ENCODE peak calls at places on chromosome 1, in six cellular contexts. One of them, this sample, is unnamed.

GRCh38 chr1:23638786-23639241 is 52.8 kb upstream of the RPL11 start:
- DNase-seq in GM12865: no peak
- DNase-seq in body of pancreas: no peak
- DNase-seq in IMR-90: peak
- DNase-seq in AG10803: no peak
- DNase-seq in cardiac muscle cell: peak
- DNase-seq in this sample: no peak

GRCh38 chr1:220775238-220775853 is 11.4 kb upstream of the MTARC1 start:
- DNase-seq in body of pancreas: peak
- DNase-seq in AG10803: peak
- DNase-seq in cardiac muscle cell: peak
- DNase-seq in GM12865: peak
- DNase-seq in IMR-90: no peak
- DNase-seq in this sample: no peak

GRCh38 chr1:67987046-67987799 is 63.2 kb downstream of the DIRAS3 start:
- DNase-seq in IMR-90: peak
- DNase-seq in GM12865: no peak
- DNase-seq in body of pancreas: no peak
- DNase-seq in cardiac muscle cell: peak
- DNase-seq in AG10803: peak
- DNase-seq in this sample: no peak

GRCh38 chr1:212035835-212036605 is 472 bp downstream of the DTL start:
- DNase-seq in AG10803: no peak
- DNase-seq in body of pancreas: no peak
- DNase-seq in GM12865: peak
- DNase-seq in IMR-90: no peak
- DNase-seq in cardiac muscle cell: no peak
- DNase-seq in this sample: no peak

GRCh38 chr1:159040206-159040605 is 30.5 kb downstream of the IFI16 start:
- DNase-seq in GM12865: no peak
- DNase-seq in AG10803: peak
- DNase-seq in cardiac muscle cell: peak
- DNase-seq in body of pancreas: no peak
- DNase-seq in IMR-90: peak
- DNase-seq in this sample: no peak

GRCh38 chr1:240877605-240878004 is 265.6 kb upstream of the GREM2 start:
- DNase-seq in IMR-90: no peak
- DNase-seq in AG10803: no peak
- DNase-seq in body of pancreas: no peak
- DNase-seq in cardiac muscle cell: no peak
- DNase-seq in GM12865: no peak
- DNase-seq in this sample: no peak

GRCh38 chr1:244735404-244735803 is 82.5 kb downstream of the DESI2 start:
- DNase-seq in AG10803: peak
- DNase-seq in body of pancreas: no peak
- DNase-seq in IMR-90: peak
- DNase-seq in cardiac muscle cell: no peak
- DNase-seq in GM12865: peak
- DNase-seq in this sample: no peak

GRCh38 chr1:172220376-172220775 is 200.1 kb upstream of the C1orf105 start:
- DNase-seq in body of pancreas: no peak
- DNase-seq in AG10803: no peak
- DNase-seq in GM12865: no peak
- DNase-seq in cardiac muscle cell: no peak
- DNase-seq in IMR-90: no peak
- DNase-seq in this sample: no peak

GRCh38 chr1:190178827-190179226 is 298.8 kb downstream of the BRINP3 start:
- DNase-seq in AG10803: no peak
- DNase-seq in IMR-90: no peak
- DNase-seq in body of pancreas: no peak
- DNase-seq in GM12865: no peak
- DNase-seq in cardiac muscle cell: no peak
- DNase-seq in this sample: no peak

GRCh38 chr1:81109038-81109437 is 691.7 kb upstream of the ADGRL2 start:
- DNase-seq in AG10803: no peak
- DNase-seq in GM12865: no peak
- DNase-seq in body of pancreas: no peak
- DNase-seq in cardiac muscle cell: no peak
- DNase-seq in IMR-90: no peak
- DNase-seq in this sample: no peak

GRCh38 chr1:106619080-106619826 is 437.2 kb upstream of the PRMT6 start:
- DNase-seq in body of pancreas: no peak
- DNase-seq in IMR-90: no peak
- DNase-seq in cardiac muscle cell: no peak
- DNase-seq in GM12865: no peak
- DNase-seq in AG10803: no peak
- DNase-seq in this sample: peak

GRCh38 chr1:6235302-6235680 is 473 bp downstream of the ICMT start:
- DNase-seq in AG10803: no peak
- DNase-seq in GM12865: peak
- DNase-seq in IMR-90: no peak
- DNase-seq in body of pancreas: no peak
- DNase-seq in cardiac muscle cell: no peak
- DNase-seq in this sample: peak

GRCh38 chr1:22030057-22030456 is 22.5 kb upstream of the CDC42 start:
- DNase-seq in body of pancreas: no peak
- DNase-seq in GM12865: no peak
- DNase-seq in cardiac muscle cell: no peak
- DNase-seq in IMR-90: no peak
- DNase-seq in AG10803: no peak
- DNase-seq in this sample: no peak

GRCh38 chr1:190373705-190374336 is 103.8 kb downstream of the BRINP3 start:
- DNase-seq in IMR-90: peak
- DNase-seq in AG10803: no peak
- DNase-seq in cardiac muscle cell: peak
- DNase-seq in GM12865: peak
- DNase-seq in body of pancreas: no peak
- DNase-seq in this sample: no peak

GRCh38 chr1:156233421-156234127 is 8.4 kb upstream of the BGLAP start:
- DNase-seq in GM12865: no peak
- DNase-seq in IMR-90: peak
- DNase-seq in cardiac muscle cell: peak
- DNase-seq in AG10803: peak
- DNase-seq in body of pancreas: no peak
- DNase-seq in this sample: no peak

GRCh38 chr1:228165372-228166169 is at the start of gene IBA57:
- DNase-seq in AG10803: peak
- DNase-seq in IMR-90: peak
- DNase-seq in cardiac muscle cell: peak
- DNase-seq in GM12865: peak
- DNase-seq in body of pancreas: peak
- DNase-seq in this sample: peak

GRCh38 chr1:31377361-31377863 is 4.5 kb upstream of the FABP3 start:
- DNase-seq in GM12865: no peak
- DNase-seq in body of pancreas: no peak
- DNase-seq in AG10803: no peak
- DNase-seq in cardiac muscle cell: no peak
- DNase-seq in IMR-90: no peak
- DNase-seq in this sample: no peak

GRCh38 chr1:89068291-89068690 is 3.3 kb upstream of the GBP1 start:
- DNase-seq in GM12865: no peak
- DNase-seq in body of pancreas: no peak
- DNase-seq in AG10803: peak
- DNase-seq in IMR-90: peak
- DNase-seq in cardiac muscle cell: peak
- DNase-seq in this sample: peak

GRCh38 chr1:91502882-91503184 is 2.2 kb downstream of the CDC7 start:
- DNase-seq in GM12865: peak
- DNase-seq in cardiac muscle cell: peak
- DNase-seq in IMR-90: peak
- DNase-seq in AG10803: peak
- DNase-seq in body of pancreas: no peak
- DNase-seq in this sample: no peak

GRCh38 chr1:243230914-243231313 is 24.2 kb downstream of the CEP170 start:
- DNase-seq in cardiac muscle cell: peak
- DNase-seq in body of pancreas: no peak
- DNase-seq in AG10803: peak
- DNase-seq in GM12865: no peak
- DNase-seq in IMR-90: peak
- DNase-seq in this sample: no peak

GRCh38 chr1:186315585-186315984 is 59.5 kb downstream of the TPR start:
- DNase-seq in cardiac muscle cell: no peak
- DNase-seq in IMR-90: no peak
- DNase-seq in body of pancreas: no peak
- DNase-seq in AG10803: no peak
- DNase-seq in GM12865: no peak
- DNase-seq in this sample: no peak

GRCh38 chr1:12063141-12064072 is at the start of gene TNFRSF8:
- DNase-seq in cardiac muscle cell: peak
- DNase-seq in AG10803: no peak
- DNase-seq in body of pancreas: no peak
- DNase-seq in IMR-90: peak
- DNase-seq in GM12865: peak
- DNase-seq in this sample: no peak

GRCh38 chr1:7046314-7046713 is 261.1 kb downstream of the CAMTA1 start:
- DNase-seq in GM12865: no peak
- DNase-seq in cardiac muscle cell: peak
- DNase-seq in AG10803: peak
- DNase-seq in body of pancreas: peak
- DNase-seq in IMR-90: peak
- DNase-seq in this sample: no peak

GRCh38 chr1:85609976-85610375 is 29.4 kb downstream of the CCN1 start:
- DNase-seq in AG10803: no peak
- DNase-seq in body of pancreas: no peak
- DNase-seq in IMR-90: no peak
- DNase-seq in GM12865: no peak
- DNase-seq in cardiac muscle cell: no peak
- DNase-seq in this sample: no peak

DNA sequence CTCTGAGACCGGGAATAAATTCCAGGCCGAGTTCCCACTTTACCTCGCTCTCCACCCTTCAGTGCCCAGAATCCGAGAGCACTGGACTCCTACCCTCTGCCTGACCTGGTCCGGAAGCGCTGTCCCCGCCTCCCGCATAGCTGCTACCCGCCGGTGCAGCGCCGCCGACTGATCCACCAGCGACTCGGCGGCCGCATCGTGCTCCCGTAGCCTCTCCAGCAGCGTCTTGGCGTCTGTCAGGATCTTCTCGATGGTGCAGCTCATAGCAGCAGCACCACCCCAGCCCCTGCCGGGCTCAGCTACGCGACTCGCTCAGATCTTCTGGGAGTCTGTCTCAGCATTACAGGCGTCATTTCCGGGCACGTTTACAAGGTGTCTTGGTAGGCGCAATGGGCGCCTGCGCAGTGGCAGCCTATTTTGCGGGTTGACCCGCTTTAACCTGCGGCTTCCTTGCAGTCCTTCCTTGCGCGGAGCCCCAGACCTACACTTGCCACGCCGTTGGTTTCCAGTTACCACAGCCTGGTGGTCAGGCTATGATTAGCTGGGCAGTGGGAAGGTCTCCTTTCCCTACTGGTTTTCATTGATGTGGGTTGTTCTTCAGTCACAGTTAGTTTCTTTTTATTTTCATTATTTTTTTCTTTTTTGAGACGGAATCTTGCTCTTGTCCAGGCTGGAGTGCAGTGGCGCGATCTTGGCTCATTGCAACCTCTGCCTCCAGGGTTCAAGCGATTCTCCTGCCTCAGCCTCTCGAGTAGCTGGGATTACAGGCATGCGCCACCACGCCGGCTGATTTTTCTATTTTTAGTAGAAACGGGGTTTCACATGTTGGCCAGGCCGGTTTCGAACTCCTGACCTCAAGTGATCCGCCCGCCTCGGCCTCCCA is at the start of gene SIKE1:
- DNase-seq in IMR-90: peak
- DNase-seq in GM12865: peak
- DNase-seq in AG10803: peak
- DNase-seq in cardiac muscle cell: peak
- DNase-seq in body of pancreas: peak
- DNase-seq in this sample: peak
- TF ChIP-seq CTCF in IMR-90: no peak
- TF ChIP-seq CTCF in GM12865: no peak
- TF ChIP-seq CTCF in AG10803: peak
- TF ChIP-seq CTCF in cardiac muscle cell: peak
- TF ChIP-seq CTCF in body of pancreas: no peak
- TF ChIP-seq CTCF in this sample: peak

DNA sequence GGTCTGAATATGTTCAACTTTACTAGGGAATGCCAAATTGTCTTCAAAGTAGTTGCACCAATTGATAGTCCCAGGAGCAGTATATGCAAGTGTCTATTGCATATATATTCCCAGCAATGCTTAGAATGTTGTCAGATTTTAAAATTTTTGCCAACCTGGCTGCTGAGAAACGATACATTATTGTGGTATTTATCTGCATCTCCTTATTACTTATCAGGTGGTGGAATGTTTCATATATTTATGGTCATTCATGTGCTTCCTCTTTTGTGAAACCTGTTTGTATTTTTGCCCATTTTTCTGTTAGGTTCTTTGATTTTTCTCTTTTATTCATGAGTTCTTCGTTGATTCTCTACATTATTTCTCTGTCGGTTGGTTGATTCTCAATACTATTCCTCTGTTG is 39.5 kb downstream of the COLGALT2 start:
- DNase-seq in IMR-90: no peak
- DNase-seq in AG10803: no peak
- DNase-seq in GM12865: no peak
- DNase-seq in body of pancreas: no peak
- DNase-seq in cardiac muscle cell: no peak
- DNase-seq in this sample: no peak
- H3K4me3 ChIP-seq in IMR-90: no peak
- H3K4me3 ChIP-seq in AG10803: no peak
- H3K4me3 ChIP-seq in GM12865: no peak
- H3K4me3 ChIP-seq in body of pancreas: no peak
- H3K4me3 ChIP-seq in cardiac muscle cell: no peak
- H3K4me3 ChIP-seq in this sample: no peak

GRCh38 chr1:2399890-2400575 is 8.4 kb downstream of the RER1 start:
- DNase-seq in IMR-90: no peak
- DNase-seq in body of pancreas: no peak
- DNase-seq in AG10803: no peak
- DNase-seq in cardiac muscle cell: no peak
- DNase-seq in GM12865: no peak
- DNase-seq in this sample: no peak
- TF ChIP-seq CTCF in IMR-90: no peak
- TF ChIP-seq CTCF in body of pancreas: no peak
- TF ChIP-seq CTCF in AG10803: no peak
- TF ChIP-seq CTCF in cardiac muscle cell: no peak
- TF ChIP-seq CTCF in GM12865: no peak
- TF ChIP-seq CTCF in this sample: no peak

GRCh38 chr1:219670426-219671149 is 57.7 kb upstream of the ZC3H11B start:
- DNase-seq in AG10803: no peak
- DNase-seq in GM12865: no peak
- DNase-seq in body of pancreas: no peak
- DNase-seq in cardiac muscle cell: peak
- DNase-seq in IMR-90: no peak
- DNase-seq in this sample: peak
- H3K4me3 ChIP-seq in AG10803: no peak
- H3K4me3 ChIP-seq in GM12865: no peak
- H3K4me3 ChIP-seq in body of pancreas: no peak
- H3K4me3 ChIP-seq in cardiac muscle cell: no peak
- H3K4me3 ChIP-seq in IMR-90: no peak
- H3K4me3 ChIP-seq in this sample: no peak

DNA sequence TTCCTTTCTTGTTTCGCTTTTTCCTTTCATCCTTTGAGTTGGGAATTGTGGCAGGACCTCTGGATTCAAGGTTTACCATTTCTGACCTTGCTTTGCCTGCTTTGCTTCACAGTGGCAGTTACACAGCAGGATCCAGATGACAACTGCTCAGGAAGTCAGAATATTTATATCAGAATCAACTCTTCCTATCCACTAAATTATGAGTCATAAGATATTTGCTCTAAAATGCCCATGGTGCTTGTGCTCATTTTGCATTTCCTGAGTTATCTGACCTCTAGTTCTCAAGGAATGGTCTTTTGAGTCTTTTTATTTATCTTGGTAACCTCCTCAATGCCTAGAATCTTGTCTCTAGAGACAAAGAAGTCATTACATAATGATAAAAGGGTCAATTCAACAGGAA is 290.8 kb downstream of the LRRC7 start:
- DNase-seq in IMR-90: no peak
- DNase-seq in AG10803: no peak
- DNase-seq in body of pancreas: no peak
- DNase-seq in GM12865: no peak
- DNase-seq in cardiac muscle cell: peak
- DNase-seq in this sample: no peak
- TF ChIP-seq CTCF in IMR-90: no peak
- TF ChIP-seq CTCF in AG10803: no peak
- TF ChIP-seq CTCF in body of pancreas: no peak
- TF ChIP-seq CTCF in GM12865: no peak
- TF ChIP-seq CTCF in cardiac muscle cell: no peak
- TF ChIP-seq CTCF in this sample: no peak

This sample was measured in right lobe of liver.